ENCODE peak calls at places on chromosomes 6 and 20, in five cellular contexts. T, U, B, W and K are unnamed samples.

GRCh38 chr6:157106487-157106886 is 216.8 kb downstream of the TMEM242 start:
- DNase-seq in T (peak), U (no peak), B (no peak), W (peak), K (no peak)

GRCh38 chr20:32609993-32610896 is 25.1 kb upstream of the NOL4L start:
- DNase-seq in T (no peak), U (no peak), B (no peak), W (no peak), K (no peak)

GRCh38 chr6:113486172-113486571 is 371.0 kb upstream of the MARCKS start:
- DNase-seq in T (no peak), U (no peak), B (no peak), W (no peak), K (no peak)

GRCh38 chr6:7424058-7424457 is 34.5 kb downstream of the RIOK1 start:
- DNase-seq in T (no peak), U (no peak), B (no peak), W (no peak), K (no peak)

GRCh38 chr6:7763896-7764295 is 38.0 kb downstream of the BMP6 start:
- DNase-seq in T (no peak), U (no peak), B (no peak), W (no peak), K (no peak)

GRCh38 chr6:77880501-77880900 is 227.7 kb downstream of the MEI4 start:
- DNase-seq in T (no peak), U (no peak), B (no peak), W (no peak), K (no peak)

GRCh38 chr20:57662313-57663240 is 42.4 kb upstream of the ZBP1 start:
- DNase-seq in T (no peak), U (peak), B (peak), W (no peak), K (no peak)

GRCh38 chr6:20056350-20056992 is 155.8 kb downstream of the MBOAT1 start:
- DNase-seq in T (peak), U (no peak), B (no peak), W (peak), K (no peak)

GRCh38 chr6:5854900-5855299 is 151.8 kb downstream of the NRN1 start:
- DNase-seq in T (no peak), U (no peak), B (no peak), W (no peak), K (no peak)

GRCh38 chr6:123417411-123417810 is 219.3 kb downstream of the TRDN start:
- DNase-seq in T (no peak), U (no peak), B (no peak), W (no peak), K (no peak)